ENCODE peak calls at places on chromosomes 13 and 19, in eight cellular contexts. H, X, O, C, K, A, R and J are unnamed samples.

GRCh38 chr13:112761701-112762689 is 72.2 kb downstream of the ATP11A start:
- DNase-seq in H (no peak), X (no peak), O (no peak), C (no peak), K (no peak), A (no peak), R (no peak), J (peak)

GRCh38 chr19:33508941-33509614 is 12.5 kb downstream of the PEPD start:
- DNase-seq in H (no peak), X (no peak), O (no peak), C (no peak), K (no peak), A (no peak), R (peak), J (no peak)

GRCh38 chr13:66656050-66656449 is 574.1 kb downstream of the PCDH9 start:
- DNase-seq in H (no peak), X (no peak), O (no peak), C (no peak), K (no peak), A (no peak), R (no peak), J (no peak)

GRCh38 chr13:26759907-26760834 is at the start of gene GPR12:
- DNase-seq in H (no peak), X (no peak), O (no peak), C (no peak), K (no peak), A (no peak), R (no peak), J (no peak)

GRCh38 chr13:22765566-22765965 is 415.2 kb upstream of the SGCG start:
- DNase-seq in H (no peak), X (no peak), O (no peak), C (no peak), K (no peak), A (no peak), R (peak), J (no peak)

GRCh38 chr19:4183967-4184717 is 1.7 kb downstream of the ANKRD24 start:
- DNase-seq in H (no peak), X (no peak), O (no peak), C (no peak), K (no peak), A (no peak), R (no peak), J (no peak)

GRCh38 chr13:36430247-36431203 is 1.8 kb upstream of the CCNA1 start:
- DNase-seq in H (peak), X (no peak), O (no peak), C (peak), K (no peak), A (no peak), R (peak), J (peak)

GRCh38 chr19:4186087-4186993 is 3.9 kb downstream of the ANKRD24 start:
- DNase-seq in H (peak), X (no peak), O (peak), C (peak), K (peak), A (peak), R (peak), J (peak)

GRCh38 chr19:42276821-42277220 is 7.8 kb downstream of the CIC start:
- DNase-seq in H (no peak), X (no peak), O (no peak), C (no peak), K (no peak), A (no peak), R (no peak), J (no peak)

GRCh38 chr19:7801020-7801570 is 28.9 kb upstream of the EVI5L start:
- DNase-seq in H (no peak), X (no peak), O (no peak), C (no peak), K (no peak), A (no peak), R (no peak), J (no peak)

GRCh38 chr13:36920612-36921185 is 661 bp upstream of the SMAD9 start:
- DNase-seq in H (no peak), X (no peak), O (no peak), C (no peak), K (no peak), A (no peak), R (no peak), J (peak)

GRCh38 chr19:19582471-19582870 is 36.0 kb downstream of the PBX4 start:
- DNase-seq in H (no peak), X (no peak), O (no peak), C (no peak), K (no peak), A (no peak), R (no peak), J (no peak)

GRCh38 chr13:35859981-35860380 is 271.2 kb downstream of the DCLK1 start:
- DNase-seq in H (no peak), X (no peak), O (no peak), C (no peak), K (no peak), A (no peak), R (no peak), J (no peak)

GRCh38 chr13:25819856-25820530 is 231.8 kb downstream of the SHISA2 start:
- DNase-seq in H (no peak), X (no peak), O (no peak), C (no peak), K (no peak), A (no peak), R (no peak), J (peak)

GRCh38 chr19:5665781-5666513 is 14.4 kb downstream of the MICOS13 start:
- DNase-seq in H (no peak), X (no peak), O (no peak), C (no peak), K (no peak), A (no peak), R (peak), J (no peak)

GRCh38 chr19:37218592-37218935 is 550 bp downstream of the ZNF383 start:
- DNase-seq in H (no peak), X (no peak), O (no peak), C (no peak), K (no peak), A (no peak), R (peak), J (no peak)

GRCh38 chr13:75864718-75865117 is 228.6 kb downstream of the LMO7 start:
- DNase-seq in H (no peak), X (no peak), O (no peak), C (no peak), K (no peak), A (no peak), R (no peak), J (no peak)

GRCh38 chr13:114097893-114098688 is 34.3 kb downstream of the RASA3 start:
- DNase-seq in H (no peak), X (no peak), O (no peak), C (no peak), K (peak), A (peak), R (peak), J (no peak)

GRCh38 chr13:113742000-113742441 is 17.0 kb upstream of the TMEM255B start:
- DNase-seq in H (peak), X (no peak), O (peak), C (peak), K (no peak), A (peak), R (peak), J (peak)

GRCh38 chr13:76222511-76222910 is 586.4 kb downstream of the LMO7 start:
- DNase-seq in H (no peak), X (no peak), O (no peak), C (no peak), K (no peak), A (no peak), R (no peak), J (no peak)

GRCh38 chr19:5017235-5017634 is 48.3 kb downstream of the KDM4B start:
- DNase-seq in H (no peak), X (no peak), O (no peak), C (no peak), K (no peak), A (no peak), R (no peak), J (no peak)

GRCh38 chr13:110444226-110444653 is 117.3 kb downstream of the RAB20 start:
- DNase-seq in H (no peak), X (no peak), O (peak), C (no peak), K (no peak), A (no peak), R (peak), J (peak)

GRCh38 chr13:110442946-110443632 is 118.4 kb downstream of the RAB20 start:
- DNase-seq in H (no peak), X (no peak), O (no peak), C (no peak), K (no peak), A (no peak), R (peak), J (no peak)

GRCh38 chr13:110445722-110446569 is 115.6 kb downstream of the RAB20 start:
- DNase-seq in H (no peak), X (no peak), O (no peak), C (no peak), K (no peak), A (no peak), R (no peak), J (no peak)

GRCh38 chr13:110445183-110445582 is 116.3 kb downstream of the RAB20 start:
- DNase-seq in H (no peak), X (no peak), O (no peak), C (no peak), K (no peak), A (no peak), R (no peak), J (no peak)

DNA sequence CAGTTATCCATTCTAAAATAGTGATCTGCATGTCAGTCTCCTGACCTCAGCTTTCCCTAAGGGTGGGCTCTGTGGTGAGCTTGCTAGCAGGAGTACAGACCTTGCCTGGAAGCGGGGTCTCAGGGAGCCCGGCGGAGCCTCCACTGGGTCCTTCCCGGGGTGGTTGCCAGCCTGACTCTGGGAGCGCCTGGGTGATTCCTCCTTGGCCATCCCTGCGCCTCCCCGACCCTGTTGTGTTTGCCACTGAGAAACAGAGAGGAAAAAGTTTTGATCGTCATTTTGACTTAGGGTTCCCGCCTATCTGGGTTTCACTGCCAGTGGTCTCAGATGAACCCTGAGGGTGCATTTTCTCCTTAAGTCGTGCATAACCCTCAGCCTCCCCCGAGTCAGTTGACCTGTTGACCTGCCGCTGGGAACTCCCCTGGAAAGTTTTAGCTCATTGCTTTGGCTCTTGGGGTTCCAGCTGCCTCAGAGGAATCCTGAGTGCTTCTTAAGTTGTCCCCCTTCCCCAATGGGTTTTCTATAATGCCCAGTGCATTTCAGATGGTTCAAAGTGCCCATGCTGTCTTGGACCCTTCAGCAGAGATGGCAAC is 117.8 kb downstream of the RAB20 start:
- DNase-seq in H (no peak), X (no peak), O (no peak), C (no peak), K (no peak), A (no peak), R (no peak), J (no peak)
- H3K27ac ChIP-seq in H (no peak), X (no peak), O (peak), C (no peak), K (no peak), A (peak), R (peak), J (no peak)

GRCh38 chr13:42041017-42041683 is 7.3 kb upstream of the DGKH start:
- DNase-seq in H (peak), X (no peak), O (peak), C (peak), K (peak), A (peak), R (peak), J (peak)
- TF ChIP-seq POLR2A in H (no peak), X (peak), O (no peak), C (no peak), K (no peak), A (no peak), R (no peak), J (peak)

DNA sequence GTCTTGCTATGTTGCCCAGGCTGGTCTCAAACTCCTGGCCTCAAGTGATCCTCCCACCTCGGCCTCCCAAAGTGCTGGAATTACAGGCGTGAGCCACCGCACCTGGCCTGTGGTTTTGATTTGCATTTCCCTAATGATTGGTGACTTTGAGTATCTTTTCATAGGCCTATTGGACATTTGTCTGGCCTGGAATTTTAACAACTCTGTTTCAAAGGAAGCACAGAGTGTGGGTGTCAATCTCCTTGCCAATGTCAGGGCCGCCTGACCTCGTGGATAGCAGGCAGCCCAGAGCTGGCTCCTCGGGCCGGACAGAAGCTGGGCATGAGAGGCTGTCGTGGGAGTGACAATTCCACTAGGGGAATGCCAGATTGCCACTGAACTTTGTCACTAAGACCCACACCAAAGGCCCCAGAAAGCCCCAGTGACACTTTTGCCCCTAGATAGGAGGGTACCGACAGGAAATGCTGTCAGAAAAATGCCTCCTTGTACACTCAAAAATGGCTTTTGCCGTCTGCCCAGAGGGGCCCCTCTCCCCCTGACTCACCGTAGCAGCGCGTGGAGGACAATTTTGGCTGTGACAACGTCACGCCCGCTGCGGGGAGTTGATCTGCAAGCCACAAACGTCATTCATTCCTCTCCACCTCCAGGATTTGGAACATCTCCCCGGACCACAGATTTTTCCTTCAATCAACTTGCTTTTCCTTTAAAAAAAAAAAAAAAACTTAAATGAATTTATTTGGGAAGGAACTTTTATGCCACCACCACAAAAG is 11.7 kb upstream of the ADGRE5 start:
- DNase-seq in H (no peak), X (no peak), O (no peak), C (no peak), K (no peak), A (no peak), R (peak), J (no peak)
- H3K4me3 ChIP-seq in H (no peak), X (no peak), O (no peak), C (no peak), K (peak), A (no peak), R (no peak), J (no peak)

DNA sequence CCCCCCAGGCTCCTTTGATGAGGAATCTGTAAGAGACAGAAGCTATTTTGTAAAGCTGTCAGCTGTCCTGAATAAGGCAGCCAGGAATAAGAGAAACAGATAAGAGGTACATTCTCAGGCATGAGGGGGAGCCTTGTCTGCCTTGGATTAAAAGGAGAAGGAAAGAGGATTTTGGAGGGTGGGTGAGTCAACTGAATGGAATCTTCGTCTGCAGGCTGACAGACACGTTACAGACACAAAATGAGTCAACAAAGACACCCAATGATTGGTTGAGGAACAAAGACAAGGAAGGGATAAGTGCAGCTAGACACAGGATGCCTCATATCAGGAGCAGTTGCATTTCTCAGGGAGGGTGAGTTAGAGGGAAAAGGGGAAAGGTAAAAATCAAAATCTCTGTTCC is 162.5 kb downstream of the OLFM4 start:
- DNase-seq in H (no peak), X (no peak), O (no peak), C (no peak), K (no peak), A (no peak), R (no peak), J (no peak)
- H3K27ac ChIP-seq in H (no peak), X (no peak), O (no peak), C (no peak), K (no peak), A (no peak), R (no peak), J (no peak)

GRCh38 chr19:15323496-15324235 is 8.7 kb downstream of the BRD4 start:
- DNase-seq in H (peak), X (no peak), O (peak), C (peak), K (no peak), A (peak), R (peak), J (peak)
- TF ChIP-seq POLR2A in H (no peak), X (no peak), O (no peak), C (peak), K (no peak), A (no peak), R (peak), J (no peak)

DNA sequence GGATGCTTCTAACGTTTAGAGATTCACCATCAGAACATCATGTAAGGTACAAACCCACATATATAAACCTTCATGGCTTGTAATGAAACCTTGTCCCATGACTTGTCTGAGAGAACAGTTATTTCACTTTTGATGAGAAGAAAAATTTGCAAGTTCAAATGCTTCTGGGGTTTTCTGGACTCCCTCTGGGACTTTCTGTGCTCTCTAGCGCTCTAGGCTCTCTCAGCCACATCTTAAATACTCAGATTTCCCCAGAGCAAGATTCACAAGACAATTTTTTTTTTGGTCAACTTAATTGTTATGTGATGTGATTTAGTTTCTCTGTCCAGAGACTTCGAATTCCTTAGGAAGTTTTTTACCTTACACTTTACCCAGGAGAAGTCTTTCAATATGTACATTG is 282.8 kb upstream of the EDNRB start:
- DNase-seq in H (no peak), X (no peak), O (no peak), C (no peak), K (no peak), A (no peak), R (no peak), J (no peak)
- H3K4me3 ChIP-seq in H (no peak), X (no peak), O (no peak), C (no peak), K (no peak), A (no peak), R (no peak), J (no peak)

DNA sequence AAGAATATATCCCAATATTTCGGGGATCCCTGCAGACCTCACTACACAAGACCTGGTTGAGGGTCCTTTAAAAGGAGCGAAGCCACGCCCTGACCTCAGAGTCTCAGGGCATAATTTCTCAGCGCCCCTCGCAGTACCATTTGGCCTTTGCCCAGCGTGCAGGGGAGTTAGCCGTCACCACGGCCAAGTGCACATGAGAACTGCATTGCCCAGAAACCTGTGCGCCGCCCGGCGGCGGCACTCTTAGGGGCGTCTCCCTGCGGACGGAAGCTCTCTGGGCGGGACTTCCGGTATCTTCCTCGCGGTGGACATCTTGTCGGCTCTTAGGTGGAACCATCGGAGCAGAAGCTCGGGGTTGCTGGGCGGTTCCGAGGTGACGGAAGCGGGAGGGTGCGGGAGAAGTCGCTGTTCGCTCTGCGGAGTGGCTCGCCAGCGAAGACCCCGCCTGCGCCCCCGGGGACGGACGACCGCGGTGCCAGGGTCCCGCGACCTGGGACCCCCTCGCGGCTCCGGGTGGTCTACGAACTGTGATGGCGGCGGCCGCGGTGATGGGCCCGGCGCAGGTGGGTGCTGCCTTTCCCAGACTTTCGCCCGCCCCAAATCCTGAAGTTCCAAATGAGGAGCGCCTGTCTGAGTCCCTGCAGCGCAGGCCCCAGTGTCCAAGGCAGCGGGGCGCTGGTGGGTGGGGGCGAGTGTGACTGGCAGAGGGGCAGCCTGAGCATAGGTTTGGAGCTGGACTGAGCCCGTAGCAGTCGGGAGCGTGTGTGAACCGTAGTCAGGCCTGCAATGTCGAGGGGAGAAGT is at the start of gene ZNF134:
- DNase-seq in H (peak), X (peak), O (peak), C (peak), K (peak), A (peak), R (peak), J (peak)
- H3K27ac ChIP-seq in H (peak), X (peak), O (peak), C (peak), K (peak), A (peak), R (peak), J (peak)

GRCh38 chr19:36100476-36100875 is 10.5 kb upstream of the OVOL3 start:
- DNase-seq in H (no peak), X (no peak), O (no peak), C (no peak), K (no peak), A (no peak), R (no peak), J (no peak)
- TF ChIP-seq POLR2A in H (no peak), X (no peak), O (no peak), C (no peak), K (no peak), A (no peak), R (no peak), J (no peak)